ENCODE peak calls at places on chromosomes 16 and 17, in nine cellular contexts. H, Y, W, U, J, G, D, O and M are unnamed samples.

GRCh38 chr17:4177732-4178131 is 34.7 kb downstream of the CYB5D2 start:
- DNase-seq in H (no peak), Y (no peak), W (no peak), U (no peak), J (no peak), G (no peak), D (no peak), O (no peak), M (no peak)

GRCh38 chr17:55513885-55514590 is 2.8 kb upstream of the SMIM36 start:
- DNase-seq in H (peak; percentile 48), Y (no peak), W (peak; percentile 76), U (peak; percentile 73), J (peak; percentile 59), G (peak; percentile 78), D (peak; percentile 81), O (peak; percentile 54), M (no peak)

GRCh38 chr17:35568561-35568960 is 7.9 kb upstream of the SLFN14 start:
- DNase-seq in H (peak; percentile 24), Y (no peak), W (no peak), U (no peak), J (no peak), G (peak; percentile 21), D (no peak), O (no peak), M (peak; percentile 48)

GRCh38 chr17:38674749-38675615 is at the start of gene EPOP:
- DNase-seq in H (peak; percentile 98), Y (peak; percentile 93), W (peak; percentile 91), U (peak; percentile 89), J (no peak), G (peak; percentile 86), D (peak; percentile 91), O (peak; percentile 85), M (peak; percentile 88)

GRCh38 chr16:5509794-5510193 is 412.2 kb upstream of the EEF2KMT start:
- DNase-seq in H (no peak), Y (no peak), W (peak; percentile 63), U (no peak), J (no peak), G (peak; percentile 82), D (no peak), O (no peak), M (peak; percentile 64)

GRCh38 chr17:30321314-30321713 is 12.5 kb downstream of the TMIGD1 start:
- DNase-seq in H (no peak), Y (no peak), W (no peak), U (no peak), J (no peak), G (no peak), D (no peak), O (no peak), M (no peak)

GRCh38 chr16:27515874-27516353 is 33.8 kb downstream of the GTF3C1 start:
- DNase-seq in H (peak; percentile 56), Y (peak; percentile 36), W (peak; percentile 27), U (no peak), J (no peak), G (no peak), D (no peak), O (no peak), M (no peak)

GRCh38 chr17:40309031-40309937 is at the start of gene RARA:
- DNase-seq in H (peak; percentile 54), Y (peak; percentile 87), W (peak; percentile 63), U (no peak), J (no peak), G (peak; percentile 74), D (peak; percentile 80), O (no peak), M (peak; percentile 85)

GRCh38 chr16:75038036-75038959 is 39.5 kb downstream of the ZNRF1 start:
- DNase-seq in H (peak; percentile 31), Y (no peak), W (no peak), U (no peak), J (no peak), G (no peak), D (no peak), O (no peak), M (no peak)

GRCh38 chr17:29588561-29589411 is 662 bp downstream of the GIT1 start:
- DNase-seq in H (peak; percentile 78), Y (peak; percentile 90), W (no peak), U (no peak), J (no peak), G (peak; percentile 43), D (no peak), O (no peak), M (no peak)

GRCh38 chr16:67207857-67208524 is 9.1 kb downstream of the ELMO3 start:
- DNase-seq in H (no peak), Y (no peak), W (no peak), U (no peak), J (no peak), G (no peak), D (no peak), O (no peak), M (no peak)

GRCh38 chr16:30434852-30435251 is 5.0 kb upstream of the DCTPP1 start:
- DNase-seq in H (no peak), Y (no peak), W (no peak), U (no peak), J (no peak), G (no peak), D (no peak), O (no peak), M (no peak)

GRCh38 chr16:9334091-9334490 is 242.6 kb downstream of the HAPSTR1 start:
- DNase-seq in H (no peak), Y (no peak), W (no peak), U (no peak), J (no peak), G (no peak), D (no peak), O (no peak), M (no peak)

GRCh38 chr17:80866050-80866793 is 125.4 kb upstream of the CHMP6 start:
- DNase-seq in H (peak; percentile 68), Y (peak; percentile 79), W (peak; percentile 62), U (peak; percentile 44), J (peak; percentile 31), G (peak; percentile 71), D (peak; percentile 83), O (peak; percentile 45), M (no peak)

GRCh38 chr16:35152067-35152627 is 1692.7 kb downstream of the TP53TG3F start:
- DNase-seq in H (no peak), Y (peak; percentile 35), W (no peak), U (no peak), J (no peak), G (no peak), D (no peak), O (no peak), M (no peak)

GRCh38 chr17:9120471-9120870 is 99.2 kb downstream of the NTN1 start:
- DNase-seq in H (peak; percentile 25), Y (no peak), W (no peak), U (no peak), J (no peak), G (no peak), D (peak; percentile 55), O (no peak), M (no peak)

GRCh38 chr17:48261297-48261880 is 153.8 kb downstream of the SNX11 start:
- DNase-seq in H (peak; percentile 59), Y (no peak), W (no peak), U (no peak), J (no peak), G (peak; percentile 30), D (no peak), O (no peak), M (no peak)

GRCh38 chr16:16150117-16150877 is 73.0 kb downstream of the ABCC6 start:
- DNase-seq in H (no peak), Y (no peak), W (no peak), U (peak; percentile 18), J (no peak), G (peak; percentile 48), D (peak; percentile 96), O (peak; percentile 25), M (peak; percentile 84)

GRCh38 chr17:17722081-17722905 is 41.0 kb downstream of the RAI1 start:
- DNase-seq in H (no peak), Y (no peak), W (no peak), U (no peak), J (no peak), G (no peak), D (no peak), O (no peak), M (no peak)
- TF ChIP-seq POLR2A in H (no peak), Y (no peak), W (no peak), U (no peak), J (no peak), G (no peak), D (no peak), O (no peak), M (no peak)

GRCh38 chr17:67526700-67527099 is 149.6 kb downstream of the PITPNC1 start:
- DNase-seq in H (no peak), Y (no peak), W (no peak), U (no peak), J (no peak), G (no peak), D (no peak), O (no peak), M (no peak)

GRCh38 chr17:67532326-67532871 is 155.3 kb downstream of the PITPNC1 start:
- DNase-seq in H (no peak), Y (no peak), W (no peak), U (peak; percentile 12), J (no peak), G (no peak), D (no peak), O (no peak), M (no peak)

GRCh38 chr17:67531291-67531690 is 154.2 kb downstream of the PITPNC1 start:
- DNase-seq in H (no peak), Y (no peak), W (no peak), U (no peak), J (no peak), G (peak; percentile 40), D (peak; percentile 78), O (no peak), M (no peak)

GRCh38 chr17:67525239-67526135 is 148.4 kb downstream of the PITPNC1 start:
- DNase-seq in H (no peak), Y (no peak), W (peak; percentile 35), U (no peak), J (no peak), G (no peak), D (no peak), O (no peak), M (no peak)

GRCh38 chr17:67528751-67529436 is 151.8 kb downstream of the PITPNC1 start:
- DNase-seq in H (no peak), Y (peak; percentile 82), W (peak; percentile 80), U (peak; percentile 28), J (no peak), G (peak; percentile 71), D (peak; percentile 87), O (no peak), M (peak; percentile 84)
- TF ChIP-seq POLR2AphosphoS5 in H (no peak), Y (no peak), W (no peak), U (no peak), J (no peak), G (no peak), D (no peak), O (no peak), M (peak; percentile 33)

GRCh38 chr17:82734987-82735866 is at the start of gene FN3K:
- DNase-seq in H (peak; percentile 92), Y (peak; percentile 80), W (peak; percentile 74), U (peak; percentile 40), J (no peak), G (peak; percentile 73), D (peak; percentile 92), O (no peak), M (peak; percentile 58)
- TF ChIP-seq POLR2A in H (peak; percentile 75), Y (no peak), W (no peak), U (peak; percentile 10), J (no peak), G (peak; percentile 43), D (no peak), O (no peak), M (peak; percentile 58)

DNA sequence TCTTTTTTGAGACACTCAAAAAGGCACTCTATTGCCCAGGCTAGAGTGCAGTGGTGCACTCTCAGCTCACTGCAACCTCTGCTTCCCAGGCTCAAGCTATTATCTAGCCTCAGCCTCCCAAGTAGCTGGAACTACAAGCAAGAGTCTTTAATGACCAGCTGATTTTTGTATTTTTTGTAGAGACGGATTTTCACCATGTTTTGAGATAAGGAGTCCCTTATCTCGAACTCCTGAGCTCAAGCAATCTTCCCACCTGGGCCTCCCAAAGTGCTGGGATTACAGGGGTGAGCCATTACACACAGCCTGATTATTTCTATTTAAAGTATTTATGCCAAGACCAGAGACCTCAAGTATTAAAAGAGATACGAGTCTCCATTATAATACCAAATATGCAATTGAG is 566.1 kb upstream of the CA10 start:
- DNase-seq in H (no peak), Y (no peak), W (no peak), U (no peak), J (no peak), G (no peak), D (no peak), O (no peak), M (no peak)
- TF ChIP-seq POLR2AphosphoS5 in H (no peak), Y (no peak), W (no peak), U (no peak), J (no peak), G (no peak), D (no peak), O (no peak), M (no peak)